ENCODE peak calls at places on chromosomes 11 and 22, in four cellular contexts. K, M, A and G are unnamed samples.

GRCh38 chr11:37322333-37323194 is 724.5 kb upstream of the RAG2 start:
- DNase-seq in A (no peak), K (no peak), M (no peak), G (no peak)

GRCh38 chr22:46971141-46971775 is 208.8 kb downstream of the TBC1D22A start:
- DNase-seq in K (no peak), A (no peak), M (no peak), G (peak)

GRCh38 chr11:23359297-23359696 is 499.0 kb upstream of the CCDC179 start:
- DNase-seq in K (no peak), A (no peak), M (no peak), G (peak)

GRCh38 chr22:38327805-38328204 is 10.6 kb upstream of the CSNK1E start:
- DNase-seq in M (no peak), K (no peak), A (no peak), G (peak)

GRCh38 chr22:37428649-37429586 is 1.6 kb upstream of the ELFN2 start:
- DNase-seq in M (peak), K (peak), A (no peak), G (peak)

GRCh38 chr11:8604078-8604723 is 10.2 kb upstream of the STK33 start:
- DNase-seq in A (no peak), M (peak), K (peak), G (peak)

GRCh38 chr11:125201525-125202121 is 37.1 kb downstream of the PKNOX2 start:
- DNase-seq in K (no peak), M (no peak), A (no peak), G (peak)

GRCh38 chr11:128572965-128573364 is 14.4 kb downstream of the ETS1 start:
- DNase-seq in M (no peak), K (no peak), A (no peak), G (no peak)

GRCh38 chr11:121451178-121451981 is 734 bp upstream of the SORL1 start:
- DNase-seq in M (no peak), K (no peak), A (no peak), G (no peak)

GRCh38 chr22:44569516-44569915 is 71.5 kb upstream of the RTL6 start:
- DNase-seq in M (no peak), A (no peak), K (no peak), G (no peak)

GRCh38 chr22:39362271-39362670 is 12.5 kb downstream of the SYNGR1 start:
- DNase-seq in A (no peak), M (no peak), K (no peak), G (no peak)

GRCh38 chr11:57344826-57345225 is 6.7 kb downstream of the P2RX3 start:
- DNase-seq in M (no peak), A (no peak), K (no peak), G (no peak)

DNA sequence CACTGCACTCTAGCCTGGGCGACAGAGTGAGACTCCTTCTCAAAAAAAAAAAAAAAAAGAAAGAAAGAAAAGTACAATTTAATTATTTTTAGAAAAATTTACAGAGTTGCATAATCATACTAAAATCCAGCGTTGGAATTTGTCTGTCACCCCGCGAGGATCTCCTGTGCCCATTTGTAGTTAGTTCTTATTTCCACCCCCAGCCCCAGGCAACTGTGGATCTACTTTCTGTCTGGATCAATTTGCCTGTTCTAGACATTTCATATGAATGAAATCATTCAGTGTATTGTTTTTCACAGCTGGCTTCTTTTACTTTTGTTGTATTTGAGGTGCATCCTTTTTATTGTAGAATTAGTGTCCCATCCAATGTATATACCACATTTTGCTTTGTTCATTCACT is 102.6 kb upstream of the RASSF10 start:
- DNase-seq in M (no peak), K (no peak), A (no peak), G (no peak)
- TF ChIP-seq ELK1 in M (no peak), K (no peak), A (no peak), G (no peak)

GRCh38 chr11:70210516-70210915 is 7.4 kb downstream of the FADD start:
- DNase-seq in A (no peak), M (no peak), K (no peak), G (no peak)

GRCh38 chr11:70209391-70209912 is 6.4 kb downstream of the FADD start:
- DNase-seq in M (no peak), K (no peak), A (no peak), G (no peak)

GRCh38 chr11:70212227-70212811 is 9.2 kb downstream of the FADD start:
- DNase-seq in M (no peak), K (no peak), A (no peak), G (no peak)

GRCh38 chr11:70207531-70208131 is 4.5 kb downstream of the FADD start:
- DNase-seq in M (no peak), A (no peak), K (no peak), G (no peak)

DNA sequence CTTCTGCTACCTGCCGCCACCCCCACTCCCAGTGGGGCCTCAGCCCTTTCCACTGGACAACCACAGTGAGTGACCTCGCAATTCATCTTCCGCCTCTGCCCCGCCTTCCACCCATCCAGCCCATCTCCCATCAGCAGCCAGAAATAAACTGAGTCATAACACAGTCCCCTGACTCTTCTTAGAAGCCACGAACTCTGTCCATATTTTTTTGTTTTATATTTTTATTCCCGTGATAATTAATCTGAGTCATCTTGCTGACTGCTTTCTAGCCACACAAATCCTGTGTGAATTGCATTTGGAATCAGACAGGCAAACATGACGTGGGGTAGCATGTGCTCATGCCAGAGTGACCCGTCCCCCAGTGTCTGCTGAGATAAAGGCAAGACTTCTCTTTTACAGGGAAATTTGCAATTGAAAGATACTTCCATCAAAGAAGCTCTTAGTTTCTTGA is 7.0 kb downstream of the FADD start:
- DNase-seq in A (no peak), K (no peak), M (no peak), G (peak)
- TF ChIP-seq ELK1 in A (no peak), K (no peak), M (no peak), G (no peak)

DNA sequence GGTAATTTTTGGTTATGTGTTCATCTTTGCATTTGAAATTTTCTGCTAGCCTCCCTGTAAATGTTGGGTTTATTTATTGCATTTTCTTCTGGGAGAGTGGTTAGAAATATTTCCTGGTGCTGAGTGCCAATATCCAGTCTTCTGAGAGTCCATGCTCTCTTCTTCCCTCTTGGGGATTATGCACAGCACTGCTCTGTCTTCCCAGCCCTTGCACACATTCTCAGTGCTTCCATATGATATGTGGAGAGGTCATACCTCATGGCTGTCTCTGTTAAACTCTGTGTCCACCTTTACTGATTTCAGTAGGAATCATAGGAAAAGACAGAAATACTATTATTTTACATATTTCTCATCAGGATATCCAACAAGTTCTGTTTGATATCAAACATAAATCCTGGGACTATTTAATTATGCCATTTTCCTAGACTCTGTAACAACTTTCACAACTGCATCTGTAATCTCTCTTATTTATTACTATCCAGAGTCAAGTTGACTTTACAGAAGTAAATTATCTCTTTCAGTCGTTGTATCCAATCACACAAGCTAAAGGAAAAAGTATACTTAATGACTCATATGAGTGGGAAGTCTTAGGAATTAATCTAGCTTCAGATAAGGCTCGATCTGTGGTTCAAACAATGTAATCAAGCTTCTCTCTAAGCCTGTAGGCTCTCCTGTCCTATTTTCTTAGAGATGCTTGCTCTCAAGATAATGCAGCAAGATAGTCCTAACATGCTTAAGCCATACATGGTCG is 2.7 kb upstream of the NXPE1 start:
- DNase-seq in A (no peak), M (no peak), K (no peak), G (peak)
- TF ChIP-seq ELK1 in A (no peak), M (no peak), K (no peak), G (no peak)

DNA sequence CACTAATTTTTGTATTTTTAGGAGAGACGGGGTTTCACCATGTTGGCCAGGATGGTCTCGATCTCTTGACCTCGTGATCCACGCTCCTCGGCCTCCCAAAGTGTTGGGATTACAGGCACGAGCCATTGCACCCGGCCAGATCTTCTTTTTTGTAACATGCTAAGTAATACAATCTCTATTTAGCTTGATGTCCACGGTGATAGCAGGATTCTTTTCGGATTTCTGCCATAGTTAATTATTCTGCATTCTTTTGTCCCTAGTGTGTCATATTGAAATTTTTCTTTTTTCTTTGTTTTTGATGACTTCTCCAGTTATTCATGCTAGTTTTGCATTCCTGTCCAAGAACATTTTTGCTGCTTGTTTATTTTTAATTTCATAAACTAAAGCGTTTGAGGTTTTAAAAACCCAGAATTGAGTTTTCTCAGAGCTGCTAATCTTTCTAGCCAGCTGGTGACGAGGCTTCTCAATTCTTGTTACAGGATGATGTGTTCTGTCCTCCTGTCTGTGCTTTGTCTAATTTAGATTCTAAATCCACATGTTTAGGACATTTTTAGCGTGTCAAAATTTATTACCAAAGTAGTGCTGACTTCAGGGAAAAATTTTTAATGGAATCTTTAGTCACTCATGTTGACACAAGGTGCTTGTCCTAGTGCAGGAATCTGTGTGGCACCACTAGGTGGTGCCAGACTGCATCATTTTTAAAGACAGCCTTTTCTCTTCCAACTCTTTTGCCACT is 21.8 kb downstream of the NF2 start:
- DNase-seq in M (peak), K (peak), A (no peak), G (peak)
- TF ChIP-seq ELK1 in M (no peak), K (no peak), A (no peak), G (no peak)

GRCh38 chr11:107040447-107041444 is 22.5 kb upstream of the GUCY1A2 start:
- DNase-seq in M (no peak), A (peak), K (no peak), G (peak)
- TF ChIP-seq ELK1 in M (no peak), A (no peak), K (no peak), G (no peak)

DNA sequence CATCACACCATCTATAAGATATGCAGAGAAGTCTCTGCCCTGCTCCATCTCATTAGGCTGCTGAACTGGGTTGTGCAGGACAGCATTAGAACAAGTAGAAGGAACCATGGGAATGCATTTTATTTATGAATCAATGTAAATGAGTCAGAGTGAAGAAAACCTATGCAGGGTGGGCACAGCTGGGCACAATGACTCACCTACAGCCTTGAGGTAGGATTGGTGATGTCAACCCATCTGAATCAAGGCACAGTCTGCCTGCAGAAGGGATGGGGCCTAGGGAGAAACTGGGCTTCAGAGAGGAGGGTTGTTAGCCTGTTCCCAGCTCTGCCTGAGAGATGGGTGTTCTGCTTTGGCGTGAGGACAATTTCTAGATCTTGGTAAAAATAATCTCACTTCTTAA is 123.4 kb downstream of the CSNK2A3 start:
- DNase-seq in A (no peak), M (no peak), K (no peak), G (peak)
- TF ChIP-seq ELK1 in A (no peak), M (no peak), K (no peak), G (no peak)

GRCh38 chr22:22933807-22934542 is 46.4 kb downstream of the IGLL5 start:
- DNase-seq in A (no peak), M (no peak), K (no peak), G (no peak)

GRCh38 chr22:22935056-22935545 is 47.5 kb downstream of the IGLL5 start:
- DNase-seq in K (no peak), A (no peak), M (no peak), G (no peak)

GRCh38 chr22:22935546-22936157 is 48.0 kb downstream of the IGLL5 start:
- DNase-seq in M (peak), K (no peak), A (peak), G (no peak)

GRCh38 chr22:22933100-22933806 is 45.6 kb downstream of the IGLL5 start:
- DNase-seq in M (no peak), K (no peak), A (no peak), G (no peak)

DNA sequence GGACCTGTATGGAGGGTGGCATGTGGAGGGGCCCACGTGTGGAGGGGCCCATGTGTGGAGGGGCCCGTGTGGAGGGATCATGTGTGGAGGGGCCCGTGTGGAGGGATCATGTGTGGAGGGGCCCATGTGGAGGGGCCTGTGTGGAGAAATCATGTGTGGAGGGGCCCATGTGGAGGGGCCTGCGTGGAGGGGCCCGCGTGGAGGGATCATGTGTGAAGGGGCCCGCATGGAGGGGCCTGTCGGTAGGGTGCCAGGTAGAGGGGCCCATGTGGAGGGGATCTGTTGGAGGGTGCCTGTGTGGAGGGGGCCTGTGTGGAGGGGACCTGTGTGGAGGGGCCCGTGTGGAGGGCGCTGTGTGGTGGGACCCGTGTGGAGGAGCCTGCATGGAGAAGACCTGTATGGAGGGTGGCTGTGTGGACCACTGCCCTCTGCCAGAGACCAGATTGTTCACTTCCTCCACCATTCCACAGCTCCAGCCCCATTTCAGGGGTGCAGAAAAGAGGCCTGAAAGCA is 47.0 kb downstream of the IGLL5 start:
- DNase-seq in K (no peak), M (no peak), A (no peak), G (no peak)
- TF ChIP-seq ELK1 in K (no peak), M (no peak), A (no peak), G (no peak)